ENCODE peak calls at places on chromosomes 11 and 22, in five cellular contexts. One of them, this sample, is unnamed.

GRCh38 chr11:112176077-112176476 is 765 bp downstream of the BCO2 start:
- DNase-seq in IMR-90: no peak
- DNase-seq in HepG2: no peak
- DNase-seq in SK-N-SH: peak; percentile 27
- DNase-seq in GM12878: no peak
- DNase-seq in this sample: no peak

GRCh38 chr11:121591405-121592033 is 138.8 kb upstream of the SORL1-AS1 start:
- DNase-seq in IMR-90: peak; percentile 80
- DNase-seq in HepG2: peak; percentile 59
- DNase-seq in SK-N-SH: peak; percentile 78
- DNase-seq in GM12878: peak; percentile 82
- DNase-seq in this sample: peak; percentile 75

GRCh38 chr11:95661159-95661558 is 128.4 kb downstream of the FAM76B start:
- DNase-seq in IMR-90: peak; percentile 6
- DNase-seq in HepG2: no peak
- DNase-seq in SK-N-SH: no peak
- DNase-seq in GM12878: no peak
- DNase-seq in this sample: no peak

GRCh38 chr22:50326959-50327710 is at the start of gene DENND6B:
- DNase-seq in IMR-90: peak; percentile 69
- DNase-seq in HepG2: peak; percentile 45
- DNase-seq in SK-N-SH: peak; percentile 97
- DNase-seq in GM12878: no peak
- DNase-seq in this sample: peak; percentile 77

GRCh38 chr22:37784829-37785495 is 22.8 kb upstream of the GCAT start:
- DNase-seq in IMR-90: no peak
- DNase-seq in HepG2: peak; percentile 46
- DNase-seq in SK-N-SH: peak; percentile 17
- DNase-seq in GM12878: no peak
- DNase-seq in this sample: no peak

GRCh38 chr11:130315354-130315970 is 745 bp upstream of the ZBTB44 start:
- DNase-seq in IMR-90: no peak
- DNase-seq in HepG2: no peak
- DNase-seq in SK-N-SH: peak; percentile 44
- DNase-seq in GM12878: no peak
- DNase-seq in this sample: peak; percentile 14

GRCh38 chr11:103530257-103530656 is 421.0 kb downstream of the DYNC2H1 start:
- DNase-seq in IMR-90: peak; percentile 32
- DNase-seq in HepG2: no peak
- DNase-seq in SK-N-SH: no peak
- DNase-seq in GM12878: no peak
- DNase-seq in this sample: no peak

GRCh38 chr11:63667993-63668392 is 3.2 kb downstream of the ATL3 start:
- DNase-seq in IMR-90: peak; percentile 97
- DNase-seq in HepG2: no peak
- DNase-seq in SK-N-SH: no peak
- DNase-seq in GM12878: no peak
- DNase-seq in this sample: no peak

GRCh38 chr11:131033151-131033651 is 116.9 kb upstream of the SNX19 start:
- DNase-seq in IMR-90: peak; percentile 99
- DNase-seq in HepG2: peak; percentile 18
- DNase-seq in SK-N-SH: no peak
- DNase-seq in GM12878: no peak
- DNase-seq in this sample: no peak

GRCh38 chr11:88886796-88887195 is 179.0 kb downstream of the GRM5 start:
- DNase-seq in IMR-90: peak; percentile 46
- DNase-seq in HepG2: peak; percentile 40
- DNase-seq in SK-N-SH: peak; percentile 4
- DNase-seq in GM12878: peak; percentile 11
- DNase-seq in this sample: peak; percentile 15

GRCh38 chr11:66336234-66337102 is at the start of gene RIN1:
- DNase-seq in IMR-90: peak; percentile 99
- DNase-seq in HepG2: peak; percentile 89
- DNase-seq in SK-N-SH: peak; percentile 94
- DNase-seq in GM12878: peak; percentile 83
- DNase-seq in this sample: peak; percentile 84

GRCh38 chr11:114188851-114189570 is 107.2 kb upstream of the NNMT start:
- DNase-seq in IMR-90: no peak
- DNase-seq in HepG2: no peak
- DNase-seq in SK-N-SH: no peak
- DNase-seq in GM12878: no peak
- DNase-seq in this sample: no peak

DNA sequence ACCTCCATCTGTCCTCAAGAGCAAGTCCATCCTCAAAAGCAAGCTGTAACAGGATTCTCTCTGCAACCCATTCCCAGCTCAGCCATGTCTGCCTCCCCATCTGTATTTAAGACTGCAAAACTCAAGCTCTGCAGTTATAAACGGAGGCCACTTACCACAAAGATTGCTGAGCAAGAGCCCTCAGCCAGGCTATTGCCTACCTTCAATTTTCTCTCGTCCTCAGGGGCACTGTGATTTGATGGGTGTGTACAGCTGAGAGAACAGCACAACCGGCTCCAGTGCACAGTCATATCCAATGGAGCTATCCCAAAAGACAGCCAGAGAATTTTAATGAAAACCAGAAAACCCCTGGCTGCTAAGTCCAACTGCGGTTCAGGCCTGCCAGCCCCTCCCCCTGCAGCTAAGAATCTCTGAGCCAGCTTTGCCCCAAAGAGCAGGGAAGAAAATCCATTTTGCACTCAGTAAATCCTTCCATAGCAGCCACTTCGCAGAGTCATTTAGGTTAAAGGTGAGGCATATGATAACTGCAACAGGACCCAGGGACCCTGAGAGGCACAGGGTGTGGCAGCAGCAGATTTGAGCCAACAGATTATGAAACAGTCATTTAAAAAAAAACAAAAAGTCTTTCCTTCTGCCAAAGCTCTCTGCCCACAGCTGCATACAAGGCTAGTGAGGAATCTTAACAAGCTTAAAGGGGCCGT is 37.6 kb downstream of the RAB30 start:
- DNase-seq in IMR-90: peak; percentile 71
- DNase-seq in HepG2: no peak
- DNase-seq in SK-N-SH: peak; percentile 69
- DNase-seq in GM12878: no peak
- DNase-seq in this sample: peak; percentile 47
- TF ChIP-seq MXI1 in IMR-90: no peak
- TF ChIP-seq MXI1 in HepG2: no peak
- TF ChIP-seq MXI1 in SK-N-SH: no peak
- TF ChIP-seq MXI1 in GM12878: no peak
- TF ChIP-seq MXI1 in this sample: no peak

GRCh38 chr11:69958308-69958707 is 119.8 kb upstream of the ANO1 start:
- DNase-seq in IMR-90: peak; percentile 93
- DNase-seq in HepG2: no peak
- DNase-seq in SK-N-SH: no peak
- DNase-seq in GM12878: no peak
- DNase-seq in this sample: peak; percentile 52
- H3K27ac ChIP-seq in IMR-90: peak overlapping the region; percentile 97
- H3K27ac ChIP-seq in HepG2: no peak overlapping the region
- H3K27ac ChIP-seq in SK-N-SH: no peak overlapping the region
- H3K27ac ChIP-seq in GM12878: no peak overlapping the region
- H3K27ac ChIP-seq in this sample: no peak overlapping the region

DNA sequence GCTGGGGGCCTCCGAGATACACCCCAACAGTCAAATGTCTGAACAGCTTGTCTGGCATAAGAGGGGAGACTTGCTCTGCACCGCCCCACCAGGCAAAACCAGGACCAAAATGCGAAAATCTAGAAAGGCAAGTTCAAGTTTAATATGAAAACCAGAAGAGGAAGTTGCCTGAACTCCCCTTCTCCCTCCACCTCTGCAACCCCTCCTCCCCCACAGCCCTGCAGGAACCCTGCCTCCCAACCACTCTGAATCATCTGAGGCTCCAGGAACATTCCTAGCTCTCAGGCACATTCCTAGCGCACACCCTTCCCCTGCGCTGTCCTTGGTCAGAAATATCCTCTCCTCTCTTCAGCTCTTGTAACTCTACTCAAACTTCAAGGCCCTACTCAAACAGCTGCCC is 36.7 kb downstream of the ISX start:
- DNase-seq in IMR-90: peak; percentile 2
- DNase-seq in HepG2: no peak
- DNase-seq in SK-N-SH: no peak
- DNase-seq in GM12878: no peak
- DNase-seq in this sample: peak; percentile 15
- TF ChIP-seq MXI1 in IMR-90: no peak
- TF ChIP-seq MXI1 in HepG2: no peak
- TF ChIP-seq MXI1 in SK-N-SH: no peak
- TF ChIP-seq MXI1 in GM12878: no peak
- TF ChIP-seq MXI1 in this sample: no peak

DNA sequence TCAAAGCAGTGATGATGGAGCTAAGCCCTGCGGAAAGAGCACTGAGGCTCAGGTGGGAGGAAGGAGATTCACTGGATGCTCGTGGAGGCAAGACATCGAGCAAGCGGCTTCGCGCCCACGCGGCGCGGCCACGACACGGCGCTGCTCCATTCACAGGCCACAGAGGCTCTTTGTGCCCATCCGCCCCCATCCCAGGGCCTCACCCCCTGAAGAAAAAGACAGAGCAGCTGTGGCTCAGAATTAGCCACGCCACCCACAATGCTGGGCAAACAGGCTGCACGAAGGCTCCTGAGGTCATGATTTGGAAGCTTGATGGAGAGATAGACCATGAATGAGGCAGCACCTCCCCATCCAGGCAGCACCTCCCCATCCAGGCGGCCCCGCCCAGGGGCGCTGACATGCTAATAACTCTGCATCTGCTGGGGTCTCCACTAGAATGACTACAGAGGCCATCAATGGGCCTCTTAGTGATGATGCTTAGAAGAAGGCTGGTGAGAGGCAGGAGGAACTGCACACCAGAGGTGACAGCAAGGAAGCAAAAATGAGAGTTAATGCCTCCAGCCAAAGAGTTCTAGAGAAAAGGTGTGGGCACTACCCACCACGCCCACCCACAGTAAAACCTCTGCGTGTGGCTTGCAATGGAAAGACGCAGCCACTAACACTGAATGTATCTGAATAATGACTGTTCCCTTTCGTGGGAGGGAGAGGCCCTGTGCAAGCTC is 43.5 kb downstream of the MYH9 start:
- DNase-seq in IMR-90: no peak
- DNase-seq in HepG2: no peak
- DNase-seq in SK-N-SH: no peak
- DNase-seq in GM12878: no peak
- DNase-seq in this sample: no peak
- H3K27ac ChIP-seq in IMR-90: peak overlapping the region; percentile 9
- H3K27ac ChIP-seq in HepG2: peak overlapping the region; percentile 85
- H3K27ac ChIP-seq in SK-N-SH: no peak overlapping the region
- H3K27ac ChIP-seq in GM12878: no peak overlapping the region
- H3K27ac ChIP-seq in this sample: no peak overlapping the region

GRCh38 chr11:4181780-4182721 is 87.5 kb downstream of the RRM1 start:
- DNase-seq in IMR-90: peak; percentile 49
- DNase-seq in HepG2: peak; percentile 48
- DNase-seq in SK-N-SH: peak; percentile 73
- DNase-seq in GM12878: no peak
- DNase-seq in this sample: peak; percentile 78
- TF ChIP-seq MXI1 in IMR-90: no peak
- TF ChIP-seq MXI1 in HepG2: no peak
- TF ChIP-seq MXI1 in SK-N-SH: no peak
- TF ChIP-seq MXI1 in GM12878: no peak
- TF ChIP-seq MXI1 in this sample: no peak

GRCh38 chr11:70282012-70282411 is 11.5 kb downstream of the PPFIA1 start:
- DNase-seq in IMR-90: no peak
- DNase-seq in HepG2: no peak
- DNase-seq in SK-N-SH: no peak
- DNase-seq in GM12878: no peak
- DNase-seq in this sample: no peak
- H3K27ac ChIP-seq in IMR-90: no peak overlapping the region
- H3K27ac ChIP-seq in HepG2: no peak overlapping the region
- H3K27ac ChIP-seq in SK-N-SH: no peak overlapping the region
- H3K27ac ChIP-seq in GM12878: no peak overlapping the region
- H3K27ac ChIP-seq in this sample: no peak overlapping the region

GRCh38 chr22:19703869-19704268 is 10.4 kb upstream of the SEPTIN5 start:
- DNase-seq in IMR-90: no peak
- DNase-seq in HepG2: no peak
- DNase-seq in SK-N-SH: no peak
- DNase-seq in GM12878: no peak
- DNase-seq in this sample: peak; percentile 29
- TF ChIP-seq MXI1 in IMR-90: no peak
- TF ChIP-seq MXI1 in HepG2: no peak
- TF ChIP-seq MXI1 in SK-N-SH: no peak
- TF ChIP-seq MXI1 in GM12878: no peak
- TF ChIP-seq MXI1 in this sample: no peak

GRCh38 chr11:123576501-123576900 is 77.9 kb downstream of the SCN3B start:
- DNase-seq in IMR-90: no peak
- DNase-seq in HepG2: no peak
- DNase-seq in SK-N-SH: no peak
- DNase-seq in GM12878: no peak
- DNase-seq in this sample: no peak
- H3K27ac ChIP-seq in IMR-90: no peak overlapping the region
- H3K27ac ChIP-seq in HepG2: no peak overlapping the region
- H3K27ac ChIP-seq in SK-N-SH: no peak overlapping the region
- H3K27ac ChIP-seq in GM12878: no peak overlapping the region
- H3K27ac ChIP-seq in this sample: no peak overlapping the region

GRCh38 chr11:44309483-44310197 is at the start of gene ALX4:
- DNase-seq in IMR-90: no peak
- DNase-seq in HepG2: no peak
- DNase-seq in SK-N-SH: peak; percentile 74
- DNase-seq in GM12878: no peak
- DNase-seq in this sample: peak; percentile 79
- TF ChIP-seq MXI1 in IMR-90: no peak
- TF ChIP-seq MXI1 in HepG2: no peak
- TF ChIP-seq MXI1 in SK-N-SH: no peak
- TF ChIP-seq MXI1 in GM12878: no peak
- TF ChIP-seq MXI1 in this sample: no peak

GRCh38 chr11:61743486-61744095 is 8.8 kb upstream of the MYRF start:
- DNase-seq in IMR-90: no peak
- DNase-seq in HepG2: no peak
- DNase-seq in SK-N-SH: no peak
- DNase-seq in GM12878: no peak
- DNase-seq in this sample: peak; percentile 72
- H3K27ac ChIP-seq in IMR-90: no peak overlapping the region
- H3K27ac ChIP-seq in HepG2: no peak overlapping the region
- H3K27ac ChIP-seq in SK-N-SH: no peak overlapping the region
- H3K27ac ChIP-seq in GM12878: no peak overlapping the region
- H3K27ac ChIP-seq in this sample: no peak overlapping the region